ENCODE peak calls at places on chromosomes 6 and 20, in nine cellular contexts. J is A673, C is mucosa of descending colon, Q is heart left ventricle, S is psoas muscle, T is cardiac muscle cell, W is tibial artery, R is epithelial cell of esophagus, L is hepatocyte. E is an unnamed sample.

GRCh38 chr6:3438190-3439167 is 18.4 kb downstream of the SLC22A23 start:
- DNase-seq in T (no peak), Q (no peak), S (peak), C (peak), R (peak), J (peak), L (peak), W (no peak), E (peak)

GRCh38 chr20:23273776-23274175 is 76.8 kb upstream of the NXT1 start:
- DNase-seq in R (no peak), W (peak), L (no peak), C (no peak), J (no peak), S (no peak), Q (no peak), T (no peak), E (no peak)

GRCh38 chr20:49983123-49983847 is 505 bp downstream of the SNAI1 start:
- DNase-seq in R (no peak), J (no peak), Q (no peak), S (no peak), C (no peak), W (no peak), T (peak), L (no peak), E (no peak)

GRCh38 chr6:136579800-136580199 is 29.6 kb upstream of the MAP7 start:
- DNase-seq in T (no peak), C (no peak), L (no peak), S (no peak), R (no peak), Q (no peak), W (no peak), J (no peak), E (peak)

GRCh38 chr20:50610212-50610718 is 81.1 kb downstream of the RIPOR3 start:
- DNase-seq in S (no peak), J (no peak), W (no peak), Q (no peak), C (no peak), L (no peak), T (no peak), R (no peak), E (no peak)

GRCh38 chr20:8854566-8854965 is 214.3 kb upstream of the PLCB4 start:
- DNase-seq in R (no peak), L (no peak), Q (peak), S (peak), C (peak), J (peak), T (peak), W (peak), E (peak)

GRCh38 chr6:11974089-11974488 is 38.0 kb upstream of the HIVEP1 start:
- DNase-seq in L (no peak), R (peak), W (no peak), C (no peak), S (no peak), Q (no peak), T (no peak), J (no peak), E (no peak)

GRCh38 chr6:18386302-18386976 is 711 bp upstream of the RNF144B start:
- DNase-seq in Q (peak), C (no peak), L (no peak), W (peak), S (peak), R (peak), T (peak), J (no peak), E (no peak)

GRCh38 chr20:54624701-54625472 is 149.5 kb downstream of the DOK5 start:
- DNase-seq in W (no peak), S (no peak), L (peak), C (no peak), Q (peak), J (peak), R (no peak), T (no peak), E (no peak)

GRCh38 chr6:161318456-161318855 is 44.6 kb upstream of the AGPAT4 start:
- DNase-seq in J (no peak), W (no peak), C (no peak), Q (no peak), L (no peak), S (no peak), T (no peak), R (no peak), E (no peak)

GRCh38 chr6:39951198-39951597 is 16.9 kb upstream of the MOCS1 start:
- DNase-seq in J (no peak), W (no peak), Q (no peak), C (no peak), T (no peak), S (no peak), L (no peak), R (no peak), E (no peak)

GRCh38 chr20:62056975-62057374 is 8.7 kb downstream of the TAF4 start:
- DNase-seq in R (no peak), Q (no peak), S (no peak), C (no peak), J (no peak), T (no peak), W (no peak), L (no peak), E (no peak)

GRCh38 chr20:16518068-16518783 is 55.0 kb downstream of the KIF16B start:
- DNase-seq in W (no peak), L (peak), Q (no peak), R (peak), T (peak), J (peak), S (no peak), C (peak), E (peak)

GRCh38 chr20:49344975-49345374 is 67.1 kb upstream of the ZNFX1 start:
- DNase-seq in T (no peak), C (no peak), W (peak), S (peak), J (peak), R (peak), Q (peak), L (peak), E (peak)

DNA sequence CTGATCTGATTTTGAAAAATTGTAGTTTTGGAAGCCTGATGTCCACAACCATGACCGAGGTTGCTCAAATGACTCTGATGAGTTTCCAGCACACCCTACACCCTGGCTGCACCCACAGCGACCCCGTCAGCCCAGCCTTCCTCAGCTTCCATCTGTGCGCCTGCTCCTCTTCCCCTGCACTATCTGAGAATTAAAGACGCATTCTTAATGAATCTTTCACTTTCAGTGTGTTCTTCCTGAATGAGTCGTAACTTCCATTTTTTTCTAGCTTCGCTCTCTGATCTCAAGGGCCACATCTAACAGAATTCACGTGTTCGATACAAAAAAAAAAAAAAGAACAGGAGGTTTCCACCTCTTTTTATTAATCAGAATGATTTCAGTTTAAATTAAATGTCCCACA is 21.3 kb upstream of the RREB1 start:
- DNase-seq in S (peak), Q (peak), L (no peak), W (no peak), T (no peak), J (no peak), C (peak), R (peak), E (peak)
- TF ChIP-seq CTCF in S (no peak), Q (no peak), L (no peak), W (no peak), T (peak), J (no peak), C (no peak), R (no peak), E (no peak)

GRCh38 chr6:117613920-117614535 is 11.7 kb upstream of the GOPC start:
- DNase-seq in L (no peak), T (no peak), S (no peak), Q (no peak), W (no peak), C (no peak), J (no peak), R (peak), E (no peak)
- H3K4me3 ChIP-seq in L (no peak), T (no peak), S (no peak), Q (no peak), W (no peak), C (no peak), J (no peak), R (no peak), E (no peak)

DNA sequence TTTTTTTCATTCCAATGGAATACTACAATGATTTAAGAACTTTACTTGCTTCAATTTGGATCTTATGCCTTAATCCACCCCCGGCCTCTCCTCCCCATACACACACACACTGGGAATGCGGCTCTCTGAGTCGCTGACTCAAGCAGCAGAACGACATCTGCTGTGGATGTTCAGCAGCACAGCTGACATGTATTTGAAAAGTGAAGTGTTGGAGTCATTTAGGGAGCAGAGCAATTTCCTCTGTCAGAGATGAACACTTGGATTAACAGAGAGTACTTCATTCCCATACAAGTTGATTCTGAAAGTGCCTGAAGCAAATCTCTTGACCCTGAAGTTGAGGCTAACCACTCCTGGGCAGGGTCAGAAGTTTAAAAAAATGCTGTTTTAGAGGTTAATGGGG is 27.9 kb upstream of the LAMA4 start:
- DNase-seq in S (peak), R (peak), J (peak), C (peak), W (peak), T (peak), Q (peak), L (peak), E (peak)
- TF ChIP-seq CTCF in S (peak), R (peak), J (peak), C (no peak), W (peak), T (peak), Q (peak), L (peak), E (peak)

DNA sequence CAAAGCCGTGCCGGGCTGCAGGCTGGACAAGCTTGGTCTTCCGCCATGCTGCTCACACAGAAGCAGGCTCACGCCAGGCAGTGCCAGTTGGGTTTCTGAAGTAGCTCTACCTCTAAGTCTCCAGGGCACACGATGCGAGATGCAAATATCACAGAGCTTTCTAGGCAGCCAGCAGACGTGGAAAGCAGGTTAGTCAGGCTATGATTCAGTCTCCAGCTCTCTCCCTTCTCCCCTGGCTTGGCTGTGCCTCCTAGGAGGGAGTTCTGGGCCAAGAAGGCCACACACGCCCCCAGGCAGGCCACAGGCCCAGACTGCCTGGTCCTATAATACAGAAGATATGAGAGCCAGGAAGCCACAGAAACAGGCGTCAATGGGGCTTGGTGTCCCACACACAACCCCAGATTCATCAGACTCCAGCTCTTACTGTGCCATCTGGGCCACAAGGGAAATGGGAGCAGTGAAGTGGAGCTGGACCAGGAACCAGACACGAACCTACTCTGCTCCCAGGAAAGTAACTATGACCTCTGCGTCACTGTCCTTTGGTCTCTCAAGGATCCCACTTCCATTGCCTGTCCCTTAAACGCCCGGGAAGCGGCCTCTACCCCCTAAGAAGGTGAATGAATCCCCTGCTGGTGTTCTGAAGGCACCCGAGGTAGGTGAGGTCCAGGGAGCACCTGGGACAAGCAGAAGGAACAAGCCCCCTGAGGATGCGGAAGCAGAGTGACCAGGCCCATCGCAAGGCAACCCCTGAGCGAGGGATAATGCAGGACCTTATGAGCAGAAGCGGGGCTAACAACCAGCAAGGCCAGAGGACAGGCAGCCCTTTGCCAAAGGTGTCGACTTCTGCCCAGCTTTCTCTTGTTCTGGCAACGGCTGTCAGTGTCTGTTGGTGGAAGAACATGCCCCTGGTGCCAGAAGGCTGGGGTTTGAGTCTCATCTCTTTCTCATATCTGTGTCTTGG is 61.1 kb downstream of the GFOD1 start:
- DNase-seq in J (no peak), L (no peak), Q (no peak), R (peak), T (peak), W (peak), C (no peak), S (peak), E (no peak)
- H3K4me3 ChIP-seq in J (no peak), L (no peak), Q (no peak), R (no peak), T (no peak), W (no peak), C (no peak), S (no peak), E (no peak)

DNA sequence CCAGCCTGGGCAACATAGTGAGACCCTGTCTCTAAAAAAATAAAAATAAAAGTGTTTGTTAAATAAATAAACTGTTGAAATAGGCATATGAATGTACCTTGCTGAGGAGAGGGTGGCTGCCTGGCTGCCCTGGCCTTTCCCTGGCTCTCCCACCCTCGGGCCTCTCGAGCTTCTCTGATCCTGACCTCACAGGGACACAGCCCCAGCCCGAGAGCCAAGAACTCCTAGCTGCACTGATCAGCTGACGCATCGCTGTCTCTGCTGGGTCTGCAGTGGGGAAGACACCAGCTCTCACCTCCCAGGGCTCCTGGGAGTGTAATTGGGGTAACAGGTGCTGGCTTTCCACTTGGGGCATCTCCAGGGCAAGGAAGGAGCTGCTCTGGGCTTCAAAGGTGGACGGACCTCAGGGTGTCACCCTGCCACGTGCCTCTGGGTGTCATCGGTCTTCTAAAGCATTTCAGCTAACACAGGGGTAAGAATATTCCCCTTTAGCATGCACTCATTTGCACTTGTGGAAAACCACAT is 6.9 kb downstream of the TCF15 start:
- DNase-seq in C (no peak), L (no peak), Q (no peak), W (no peak), T (no peak), S (no peak), J (no peak), R (no peak), E (no peak)
- TF ChIP-seq CTCF in C (no peak), L (no peak), Q (no peak), W (no peak), T (no peak), S (no peak), J (no peak), R (no peak), E (no peak)

GRCh38 chr6:121435444-121436069 is at the start of gene GJA1:
- DNase-seq in W (peak), J (peak), T (peak), S (no peak), R (peak), L (peak), Q (peak), C (no peak), E (peak)

GRCh38 chr6:121436172-121436965 is 923 bp downstream of the GJA1 start:
- DNase-seq in W (no peak), L (peak), R (peak), Q (peak), J (peak), C (no peak), T (peak), S (no peak), E (no peak)

GRCh38 chr6:121436966-121437756 is 1.7 kb downstream of the GJA1 start:
- DNase-seq in W (peak), S (peak), T (peak), C (peak), J (peak), Q (peak), L (peak), R (peak), E (peak)

GRCh38 chr6:121439456-121440250 is 4.2 kb downstream of the GJA1 start:
- DNase-seq in C (no peak), S (no peak), W (no peak), Q (no peak), T (no peak), R (no peak), L (no peak), J (no peak), E (peak)

GRCh38 chr6:121437861-121438651 is 2.6 kb downstream of the GJA1 start:
- DNase-seq in J (peak), R (peak), W (peak), L (peak), T (peak), S (no peak), Q (peak), C (no peak), E (peak)
- H3K4me3 ChIP-seq in J (peak), R (peak), W (peak), L (peak), T (peak), S (peak), Q (peak), C (no peak), E (peak)

DNA sequence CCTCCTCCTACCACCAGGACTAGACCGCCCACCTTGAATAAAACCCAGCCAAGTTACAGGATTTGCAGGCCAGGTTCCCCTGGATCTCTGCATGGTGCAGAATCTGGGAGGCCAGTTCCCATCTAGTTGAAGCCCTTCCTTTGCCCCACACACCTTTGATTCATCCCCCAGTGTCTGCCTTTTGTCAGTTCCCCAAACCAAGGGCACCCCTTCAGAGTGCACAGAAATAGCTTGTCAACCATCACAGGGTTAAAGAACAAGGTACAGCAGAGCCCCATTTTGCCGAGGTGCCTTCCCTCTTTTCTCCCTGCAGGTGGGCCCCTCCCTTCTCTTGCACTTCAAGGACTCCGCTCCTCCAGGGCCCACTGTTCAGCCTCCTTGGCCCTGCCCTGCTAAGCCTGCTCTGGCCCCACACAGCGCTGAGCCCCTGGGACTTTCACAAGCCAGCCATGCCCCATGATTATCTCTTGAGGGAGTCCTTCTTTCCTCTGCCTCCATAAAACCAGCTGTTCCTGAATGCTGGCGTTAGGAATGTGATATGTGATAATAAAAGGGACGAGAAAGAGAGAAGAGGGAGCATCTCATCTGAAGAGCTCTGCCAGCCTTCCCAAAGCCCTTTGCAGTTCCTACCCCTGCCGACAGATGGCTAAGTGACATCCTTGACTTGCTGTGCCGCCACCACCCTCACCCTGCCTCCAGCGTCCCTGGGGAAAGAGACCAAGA is 280.3 kb downstream of the CDC5L start:
- DNase-seq in W (no peak), J (no peak), C (peak), Q (no peak), L (peak), T (peak), R (no peak), S (no peak), E (no peak)
- TF ChIP-seq CTCF in W (peak), J (peak), C (peak), Q (peak), L (peak), T (peak), R (peak), S (peak), E (peak)

GRCh38 chr6:35197196-35197595 is 16.6 kb upstream of the SCUBE3 start:
- DNase-seq in S (no peak), L (no peak), W (no peak), T (no peak), Q (no peak), J (no peak), C (no peak), R (peak), E (no peak)
- H3K4me3 ChIP-seq in S (no peak), L (no peak), W (no peak), T (no peak), Q (no peak), J (no peak), C (no peak), R (no peak), E (no peak)

GRCh38 chr6:168658059-168658458 is 217.1 kb downstream of the SMOC2 start:
- DNase-seq in C (no peak), R (no peak), L (no peak), J (no peak), S (no peak), T (no peak), Q (no peak), W (no peak), E (no peak)
- TF ChIP-seq CTCF in C (no peak), R (no peak), L (no peak), J (peak), S (no peak), T (no peak), Q (no peak), W (no peak), E (no peak)